ENCODE peak calls at places on chromosomes 12 and 14, in five cellular contexts. Y is tibial nerve; D is stomach; H is OCI-LY7; V is naive thymus-derived CD4-positive, alpha-beta T cell. B is an unnamed sample.
A peak's percentile ranks its signal among the peaks of the same experiment; 100 is the strongest.

GRCh38 chr12:7162691-7163114 is 26.8 kb upstream of the PEX5 start:
- DNase-seq in Y (no peak), D (peak; percentile 50), H (no peak), V (peak; percentile 18), B (no peak)

GRCh38 chr14:103512701-103513611 is 9.7 kb downstream of the CKB start:
- DNase-seq in Y (no peak), D (peak; percentile 70), H (no peak), V (no peak), B (peak; percentile 81)

GRCh38 chr14:70663707-70664179 is 22.0 kb downstream of the TTC9 start:
- DNase-seq in Y (no peak), D (no peak), H (peak; percentile 48), V (no peak), B (no peak)

GRCh38 chr12:71645268-71645667 is 18.4 kb downstream of the ZFC3H1 start:
- DNase-seq in Y (no peak), D (no peak), H (no peak), V (no peak), B (no peak)

GRCh38 chr14:64628940-64629403 is 75.3 kb upstream of the PLEKHG3 start:
- DNase-seq in Y (no peak), D (no peak), H (no peak), V (no peak), B (peak; percentile 43)

GRCh38 chr12:33771889-33772288 is 250.4 kb upstream of the ALG10 start:
- DNase-seq in Y (no peak), D (no peak), H (no peak), V (no peak), B (no peak)

GRCh38 chr14:75182820-75183219 is 6.4 kb upstream of the TMED10 start:
- DNase-seq in Y (peak; percentile 48), D (no peak), H (no peak), V (no peak), B (no peak)

GRCh38 chr12:64088431-64089349 is 133.4 kb downstream of the KICS2 start:
- DNase-seq in Y (peak; percentile 86), D (peak; percentile 75), H (no peak), V (no peak), B (no peak)

GRCh38 chr12:121562484-121562883 is 18.3 kb downstream of the KDM2B start:
- DNase-seq in Y (no peak), D (no peak), H (peak; percentile 16), V (no peak), B (no peak)

GRCh38 chr12:56631790-56632700 is 1.9 kb upstream of the BAZ2A start:
- DNase-seq in Y (peak; percentile 64), D (peak; percentile 82), H (peak; percentile 77), V (peak; percentile 16), B (no peak)

GRCh38 chr12:78290606-78291345 is 460.1 kb downstream of the NAV3 start:
- DNase-seq in Y (no peak), D (no peak), H (no peak), V (no peak), B (no peak)

GRCh38 chr12:3752096-3752709 is 706 bp downstream of the CRACR2A start:
- DNase-seq in Y (peak; percentile 17), D (peak; percentile 30), H (peak; percentile 80), V (peak; percentile 71), B (no peak)

GRCh38 chr12:3313066-3313465 is 177.9 kb upstream of the PRMT8 start:
- DNase-seq in Y (no peak), D (no peak), H (no peak), V (no peak), B (no peak)

GRCh38 chr12:60148831-60149230 is 553.0 kb downstream of the SLC16A7 start:
- DNase-seq in Y (no peak), D (no peak), H (no peak), V (no peak), B (no peak)

GRCh38 chr12:116520801-116521471 is 38.2 kb upstream of the MAP1LC3B2 start:
- DNase-seq in Y (no peak), D (no peak), H (no peak), V (no peak), B (no peak)

DNA sequence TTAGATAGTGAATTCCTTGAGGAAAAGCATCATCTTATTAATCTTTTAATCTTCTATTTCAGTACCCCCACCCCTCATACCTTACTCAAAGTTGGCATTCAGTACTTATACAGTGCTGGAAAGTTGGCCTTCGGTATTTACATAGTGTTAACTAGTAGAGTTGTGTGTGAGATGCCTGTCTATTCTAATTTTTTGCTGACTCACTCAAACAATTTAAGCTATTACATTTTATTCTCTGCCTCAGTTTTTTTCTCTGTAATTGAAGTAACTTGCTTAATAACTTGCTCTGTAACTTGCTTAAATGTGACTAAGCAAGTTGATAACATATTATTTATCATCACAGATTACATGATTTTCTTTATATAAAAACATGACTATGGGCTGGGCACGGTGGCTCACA is 20.3 kb downstream of the DNAL1 start:
- DNase-seq in Y (no peak), D (no peak), H (no peak), V (no peak), B (no peak)
- H3K27ac ChIP-seq in Y (no peak overlapping the region), D (no peak overlapping the region), H (no peak overlapping the region), V (no peak overlapping the region), B (no peak overlapping the region)

GRCh38 chr12:105322070-105322469 is 8.4 kb upstream of the C12orf75 start:
- DNase-seq in Y (no peak), D (no peak), H (no peak), V (no peak), B (no peak)
- H3K27ac ChIP-seq in Y (no peak overlapping the region), D (no peak overlapping the region), H (no peak overlapping the region), V (no peak overlapping the region), B (no peak overlapping the region)

GRCh38 chr14:54310151-54310851 is 86.5 kb upstream of the CDKN3 start:
- DNase-seq in Y (no peak), D (no peak), H (no peak), V (no peak), B (no peak)

GRCh38 chr14:54310852-54311230 is 86.0 kb upstream of the CDKN3 start:
- DNase-seq in Y (no peak), D (no peak), H (no peak), V (no peak), B (no peak)

GRCh38 chr14:54312166-54312801 is 84.5 kb upstream of the CDKN3 start:
- DNase-seq in Y (no peak), D (no peak), H (no peak), V (no peak), B (no peak)

GRCh38 chr14:54306806-54307205 is 90.0 kb upstream of the CDKN3 start:
- DNase-seq in Y (no peak), D (no peak), H (no peak), V (no peak), B (no peak)

GRCh38 chr14:54309615-54310014 is 87.2 kb upstream of the CDKN3 start:
- DNase-seq in Y (no peak), D (no peak), H (no peak), V (no peak), B (no peak)
- H3K27ac ChIP-seq in Y (no peak overlapping the region), D (no peak overlapping the region), H (no peak overlapping the region), V (no peak overlapping the region), B (no peak overlapping the region)

GRCh38 chr12:47889040-47889439 is 15.8 kb downstream of the VDR start:
- DNase-seq in Y (no peak), D (no peak), H (peak; percentile 47), V (no peak), B (no peak)

GRCh38 chr12:47888127-47888819 is 16.5 kb downstream of the VDR start:
- DNase-seq in Y (no peak), D (no peak), H (no peak), V (no peak), B (no peak)

GRCh38 chr12:47894068-47894467 is 10.7 kb downstream of the VDR start:
- DNase-seq in Y (no peak), D (no peak), H (peak; percentile 61), V (no peak), B (no peak)

GRCh38 chr12:47892819-47893218 is 12.0 kb downstream of the VDR start:
- DNase-seq in Y (no peak), D (no peak), H (no peak), V (no peak), B (no peak)

GRCh38 chr12:47891356-47891755 is 13.4 kb downstream of the VDR start:
- DNase-seq in Y (no peak), D (no peak), H (no peak), V (no peak), B (no peak)
- H3K27ac ChIP-seq in Y (no peak overlapping the region), D (no peak overlapping the region), H (no peak overlapping the region), V (no peak overlapping the region), B (no peak overlapping the region)

DNA sequence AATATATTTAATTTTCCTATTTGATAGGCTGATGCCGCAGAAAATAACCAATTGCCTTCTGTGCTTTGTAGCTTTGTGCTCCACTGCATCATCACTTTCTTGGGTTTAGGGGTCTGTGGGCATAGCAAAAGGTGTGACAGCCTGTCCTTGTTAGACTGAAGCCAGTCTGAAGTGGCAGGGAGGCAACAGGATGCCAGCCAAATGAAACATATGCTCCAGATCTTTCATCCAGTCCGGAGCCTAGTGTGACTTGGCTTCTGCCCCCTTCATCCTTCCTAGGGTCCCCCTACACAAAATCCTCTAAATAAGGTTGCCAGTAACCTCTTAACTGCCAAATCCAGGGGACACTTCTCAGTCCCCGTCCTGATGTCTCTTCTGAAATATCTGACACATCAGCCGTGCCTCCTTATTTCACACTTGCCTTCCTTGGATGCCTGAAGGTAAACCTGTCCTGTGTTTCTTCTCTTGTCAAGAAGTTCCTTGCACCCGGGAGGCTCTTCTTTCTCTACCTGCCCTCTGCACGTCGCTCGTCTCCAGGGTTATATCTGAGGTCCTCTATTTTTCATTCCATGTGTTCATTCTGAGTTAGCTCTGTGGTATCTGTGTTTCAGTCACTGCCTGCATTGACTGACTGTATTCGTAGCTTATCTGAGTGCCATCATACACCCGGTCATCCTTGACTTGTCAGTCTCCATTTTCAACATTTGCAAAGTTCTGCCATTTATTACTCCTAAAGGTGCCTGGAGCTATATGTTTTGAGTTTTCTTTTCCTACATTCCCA is 47.8 kb downstream of the HMGA2 start:
- DNase-seq in Y (no peak), D (no peak), H (no peak), V (no peak), B (no peak)
- H3K27ac ChIP-seq in Y (no peak overlapping the region), D (no peak overlapping the region), H (no peak overlapping the region), V (no peak overlapping the region), B (no peak overlapping the region)

GRCh38 chr14:54813081-54813480 is 89.5 kb downstream of the GCH1 start:
- DNase-seq in Y (no peak), D (no peak), H (no peak), V (no peak), B (no peak)
- H3K27ac ChIP-seq in Y (no peak overlapping the region), D (no peak overlapping the region), H (no peak overlapping the region), V (no peak overlapping the region), B (no peak overlapping the region)

DNA sequence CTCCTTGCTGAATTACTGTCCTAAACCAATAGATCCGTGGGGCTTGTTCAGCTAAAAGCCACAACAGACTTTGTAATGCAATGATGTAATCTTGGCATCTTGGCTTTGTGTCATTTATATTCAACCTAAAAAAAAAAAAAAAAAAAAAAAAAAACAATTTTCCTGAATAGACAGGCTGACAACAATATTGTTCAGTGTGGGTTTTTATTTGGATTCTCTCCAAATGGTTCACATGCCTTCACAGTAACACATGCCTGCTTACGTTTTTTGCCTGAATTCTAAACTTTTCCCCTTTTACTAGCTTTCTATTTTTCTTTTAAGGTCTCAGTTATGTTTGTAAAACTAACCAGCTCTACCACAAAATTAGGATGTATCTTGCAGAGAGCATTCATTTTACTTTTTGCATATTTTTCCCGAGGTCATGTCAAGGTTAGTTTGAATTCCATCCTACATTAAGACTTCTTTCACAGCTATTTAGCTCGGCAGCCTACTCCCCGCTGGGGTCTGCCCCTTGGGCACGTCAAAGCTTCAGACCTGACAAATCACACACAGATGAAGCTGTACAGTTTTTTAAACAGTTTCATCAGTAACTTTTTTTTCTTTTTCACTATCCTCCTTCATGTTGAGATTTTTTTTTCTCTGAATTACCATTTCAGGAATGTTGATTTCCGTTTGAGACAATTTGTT is 213.7 kb upstream of the NPAS3 start:
- DNase-seq in Y (no peak), D (no peak), H (no peak), V (no peak), B (no peak)
- H3K27ac ChIP-seq in Y (peak overlapping the region; percentile 76), D (no peak overlapping the region), H (no peak overlapping the region), V (no peak overlapping the region), B (peak overlapping the region; percentile 8)

GRCh38 chr12:123065666-123066457 is 85.0 kb downstream of the PITPNM2 start:
- DNase-seq in Y (no peak), D (no peak), H (peak; percentile 42), V (no peak), B (no peak)
- H3K27ac ChIP-seq in Y (no peak overlapping the region), D (peak overlapping the region; percentile 0), H (no peak overlapping the region), V (no peak overlapping the region), B (peak overlapping the region; percentile 53)